ENCODE peak calls at places on chromosomes 2 and 18, in four cellular contexts. D is activated T-helper 2 cell treated with anti-CD3 and anti-CD28 coated beads, Interferon-gamma antibody, Interleukin-2, Interleukin-4, amounts not matched to agents 10 μg/mL and 5 μg/mL and 100 μg/mL, durations not matched to agents 14 hours and 24 hours and 36 hours; W is KG1; V is epithelial cell of esophagus. Z is an unnamed sample.

GRCh38 chr2:89837962-89838625 is 1146.6 kb downstream of the RPIA start:
- DNase-seq in D (no peak), W (no peak), V (peak), Z (no peak)

GRCh38 chr2:232623768-232624553 is 9.4 kb upstream of the EFHD1 start:
- DNase-seq in D (no peak), W (no peak), V (no peak), Z (no peak)

GRCh38 chr2:9205963-9206948 is at the start of gene ASAP2:
- DNase-seq in D (peak), W (no peak), V (peak), Z (peak)

GRCh38 chr2:144619760-144620159 is 99.8 kb upstream of the ZEB2 start:
- DNase-seq in D (no peak), W (no peak), V (no peak), Z (no peak)

GRCh38 chr2:121015971-121016485 is 269.0 kb downstream of the TFCP2L1 start:
- DNase-seq in D (no peak), W (no peak), V (no peak), Z (no peak)

GRCh38 chr2:72824224-72824842 is 1.5 kb downstream of the EXOC6B start:
- DNase-seq in D (no peak), W (no peak), V (peak), Z (no peak)

GRCh38 chr2:131682122-131682944 is 154.6 kb downstream of the CCDC74A start:
- DNase-seq in D (peak), W (no peak), V (peak), Z (peak)

GRCh38 chr18:59885579-59886163 is 14.1 kb upstream of the PMAIP1 start:
- DNase-seq in D (peak), W (no peak), V (peak), Z (peak)

GRCh38 chr2:119480184-119480583 is 44.1 kb downstream of the SCTR start:
- DNase-seq in D (no peak), W (no peak), V (no peak), Z (no peak)

GRCh38 chr2:182031956-182032355 is 46.3 kb downstream of the PPP1R1C start:
- DNase-seq in D (no peak), W (no peak), V (no peak), Z (no peak)

GRCh38 chr2:198945496-198945895 is 512.2 kb downstream of the SATB2 start:
- DNase-seq in D (no peak), W (no peak), V (peak), Z (no peak)

GRCh38 chr2:219174801-219175200 is 1.9 kb downstream of the CNPPD1 start:
- DNase-seq in D (no peak), W (no peak), V (no peak), Z (no peak)

GRCh38 chr2:179313057-179313456 is 48.4 kb upstream of the SESTD1 start:
- DNase-seq in D (no peak), W (no peak), V (no peak), Z (no peak)

GRCh38 chr2:223841436-223842180 is 4.2 kb upstream of the AP1S3 start:
- DNase-seq in D (no peak), W (no peak), V (no peak), Z (no peak)

GRCh38 chr2:239551206-239551605 is 150.4 kb upstream of the HDAC4 start:
- DNase-seq in D (no peak), W (no peak), V (no peak), Z (no peak)

GRCh38 chr2:161371869-161372268 is 44.2 kb upstream of the TBR1 start:
- DNase-seq in D (no peak), W (no peak), V (no peak), Z (no peak)

GRCh38 chr2:98172951-98173350 is 86.0 kb downstream of the VWA3B start:
- DNase-seq in D (no peak), W (no peak), V (no peak), Z (no peak)

GRCh38 chr2:53600835-53601234 is 166.8 kb upstream of the CHAC2 start:
- DNase-seq in D (no peak), W (no peak), V (peak), Z (no peak)

GRCh38 chr2:202035089-202035940 is 1.7 kb downstream of the FZD7 start:
- DNase-seq in D (no peak), W (no peak), V (peak), Z (no peak)

GRCh38 chr2:120780402-120780801 is 44.7 kb downstream of the GLI2 start:
- DNase-seq in D (no peak), W (no peak), V (no peak), Z (no peak)

GRCh38 chr2:58515827-58516574 is 274.9 kb upstream of the FANCL start:
- DNase-seq in D (no peak), W (no peak), V (peak), Z (no peak)

GRCh38 chr2:207332473-207333212 is 166.9 kb upstream of the KLF7 start:
- DNase-seq in D (no peak), W (no peak), V (no peak), Z (peak)

GRCh38 chr18:62187543-62188378 is 706 bp downstream of the RELCH start:
- DNase-seq in D (peak), W (peak), V (peak), Z (peak)

GRCh38 chr2:102971661-102972060 is 209.8 kb downstream of the TMEM182 start:
- DNase-seq in D (no peak), W (no peak), V (no peak), Z (no peak)

GRCh38 chr18:77329651-77330050 is 80.0 kb downstream of the GALR1 start:
- DNase-seq in D (no peak), W (no peak), V (no peak), Z (no peak)

GRCh38 chr2:17517481-17518211 is 594 bp downstream of the RAD51AP2 start:
- DNase-seq in D (no peak), W (no peak), V (no peak), Z (no peak)

GRCh38 chr2:1745171-1746023 is 1.1 kb upstream of the PXDN start:
- DNase-seq in D (peak), W (no peak), V (no peak), Z (no peak)

GRCh38 chr2:64852771-64853241 is 136.4 kb upstream of the SLC1A4 start:
- DNase-seq in D (no peak), W (peak), V (no peak), Z (peak)

GRCh38 chr2:28588231-28588725 is 92.4 kb downstream of the PLB1 start:
- DNase-seq in D (no peak), W (no peak), V (peak), Z (peak)

GRCh38 chr2:53036196-53036595 is 731.4 kb upstream of the CHAC2 start:
- DNase-seq in D (no peak), W (no peak), V (peak), Z (no peak)

GRCh38 chr2:161814008-161814660 is 189.9 kb downstream of the SLC4A10 start:
- DNase-seq in D (no peak), W (no peak), V (no peak), Z (no peak)

GRCh38 chr2:184530239-184530638 is 68.1 kb upstream of the ZNF804A start:
- DNase-seq in D (no peak), W (no peak), V (no peak), Z (no peak)

GRCh38 chr2:34372967-34373366 is 773.9 kb upstream of the FAM98A start:
- DNase-seq in D (no peak), W (no peak), V (no peak), Z (no peak)

GRCh38 chr2:17709897-17710296 is 43.7 kb downstream of the SMC6 start:
- DNase-seq in D (no peak), W (no peak), V (no peak), Z (no peak)

Z was measured in AML-193.